ENCODE peak calls at places on chromosomes 11 and 22, in eight cellular contexts. J, H, N, F, S, C, U and W are unnamed samples.

GRCh38 chr22:17369553-17370035 is 334 bp downstream of the CECR2 start:
- DNase-seq in J (no peak), H (no peak), N (peak; percentile 54), F (no peak), S (peak; percentile 8), C (peak; percentile 82), U (no peak), W (peak; percentile 43)

GRCh38 chr11:85756401-85757200 is 54.3 kb downstream of the SYTL2 start:
- DNase-seq in J (no peak), H (no peak), N (no peak), F (no peak), S (no peak), C (no peak), U (no peak), W (no peak)

GRCh38 chr11:35260342-35260985 is 121.5 kb downstream of the CD44 start:
- DNase-seq in J (no peak), H (no peak), N (no peak), F (peak; percentile 79), S (peak; percentile 83), C (no peak), U (no peak), W (peak; percentile 68)

GRCh38 chr11:124899376-124900145 is 1.9 kb upstream of the ROBO4 start:
- DNase-seq in J (no peak), H (no peak), N (no peak), F (no peak), S (peak; percentile 53), C (no peak), U (peak; percentile 56), W (peak; percentile 18)

GRCh38 chr22:39518124-39518786 is 2.1 kb upstream of the ATF4 start:
- DNase-seq in J (no peak), H (no peak), N (no peak), F (no peak), S (peak; percentile 53), C (no peak), U (no peak), W (peak; percentile 56)

GRCh38 chr11:100445231-100445735 is 241.8 kb upstream of the ARHGAP42 start:
- DNase-seq in J (no peak), H (no peak), N (peak; percentile 28), F (no peak), S (no peak), C (no peak), U (peak; percentile 13), W (peak; percentile 23)

GRCh38 chr11:119589011-119589410 is 140.0 kb downstream of the NECTIN1 start:
- DNase-seq in J (no peak), H (no peak), N (no peak), F (no peak), S (no peak), C (no peak), U (no peak), W (no peak)

GRCh38 chr22:41074941-41075710 is 17.3 kb upstream of the EP300 start:
- DNase-seq in J (no peak), H (no peak), N (no peak), F (no peak), S (no peak), C (no peak), U (no peak), W (no peak)

GRCh38 chr11:67470337-67471002 is 1.4 kb upstream of the TMEM134 start:
- DNase-seq in J (no peak), H (no peak), N (no peak), F (no peak), S (no peak), C (no peak), U (no peak), W (no peak)

GRCh38 chr22:42887523-42888507 is 30.7 kb upstream of the ARFGAP3 start:
- DNase-seq in J (no peak), H (no peak), N (no peak), F (no peak), S (no peak), C (peak; percentile 80), U (no peak), W (no peak)

GRCh38 chr11:47348859-47349258 is 3.6 kb downstream of the MYBPC3 start:
- DNase-seq in J (no peak), H (no peak), N (no peak), F (peak; percentile 42), S (peak; percentile 59), C (no peak), U (no peak), W (peak; percentile 50)

GRCh38 chr11:61297341-61297740 is 2.2 kb upstream of the VWCE start:
- DNase-seq in J (no peak), H (no peak), N (no peak), F (no peak), S (no peak), C (no peak), U (no peak), W (no peak)

GRCh38 chr11:108934696-108935095 is 269.8 kb downstream of the DDX10 start:
- DNase-seq in J (no peak), H (no peak), N (no peak), F (no peak), S (no peak), C (no peak), U (no peak), W (no peak)

GRCh38 chr22:27697888-27698287 is 103.7 kb downstream of the MN1 start:
- DNase-seq in J (no peak), H (no peak), N (no peak), F (no peak), S (no peak), C (no peak), U (no peak), W (no peak)

GRCh38 chr11:1236316-1237127 is 13.7 kb downstream of the MUC5B start:
- DNase-seq in J (no peak), H (peak; percentile 57), N (peak; percentile 14), F (no peak), S (no peak), C (peak; percentile 53), U (no peak), W (no peak)

GRCh38 chr11:85603220-85603619 is 23.9 kb downstream of the DLG2 start:
- DNase-seq in J (no peak), H (no peak), N (no peak), F (no peak), S (no peak), C (no peak), U (no peak), W (no peak)

DNA sequence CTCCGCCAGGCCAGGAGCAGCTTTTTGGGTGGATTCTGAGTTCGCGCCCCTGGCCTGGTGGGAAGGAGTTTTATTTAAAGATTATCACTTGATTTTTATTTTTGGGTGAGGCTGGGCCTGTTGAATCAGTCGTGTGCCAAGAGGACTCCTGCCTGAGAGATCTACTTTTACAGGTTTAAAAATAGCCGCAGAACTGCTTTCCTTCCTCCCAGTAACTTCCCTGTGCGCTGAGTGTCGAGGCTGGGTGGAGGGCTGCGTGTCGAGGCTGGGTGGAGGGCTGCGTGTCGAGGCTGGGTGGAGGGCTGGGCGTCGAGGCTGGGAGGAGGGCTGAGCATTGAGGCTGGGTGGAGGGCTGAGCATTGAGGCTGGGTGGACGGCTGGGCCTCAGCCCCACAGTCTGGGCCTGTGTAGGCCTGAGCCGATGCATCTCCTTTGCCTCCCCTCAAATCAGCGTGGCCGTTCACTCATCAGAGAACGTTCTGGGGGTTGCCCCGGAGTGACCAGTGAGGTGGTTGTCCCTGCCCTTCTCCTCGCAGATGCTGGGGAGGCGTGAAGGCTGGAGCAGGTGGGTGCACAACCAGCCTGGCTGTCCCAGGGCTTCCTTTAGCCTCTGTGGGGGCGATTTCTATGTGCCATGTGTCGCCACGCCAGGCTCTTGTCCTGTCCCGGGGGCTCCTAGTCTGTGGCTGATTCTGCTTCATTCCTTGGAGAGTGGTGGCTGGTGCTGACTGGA is 30.1 kb downstream of the GRAMD4 start:
- DNase-seq in J (no peak), H (no peak), N (no peak), F (no peak), S (no peak), C (no peak), U (no peak), W (no peak)
- TF ChIP-seq CTCF in J (no peak), H (no peak), N (no peak), F (no peak), S (no peak), C (no peak), U (no peak), W (no peak)

GRCh38 chr22:46250783-46251125 is 661 bp upstream of the CDPF1 start:
- DNase-seq in J (no peak), H (no peak), N (no peak), F (no peak), S (no peak), C (no peak), U (no peak), W (no peak)

GRCh38 chr22:46251816-46252380 is 1.8 kb upstream of the CDPF1 start:
- DNase-seq in J (no peak), H (no peak), N (no peak), F (no peak), S (no peak), C (no peak), U (no peak), W (no peak)

GRCh38 chr22:46247443-46247975 is 2.6 kb downstream of the CDPF1 start:
- DNase-seq in J (no peak), H (no peak), N (no peak), F (no peak), S (no peak), C (no peak), U (no peak), W (no peak)

GRCh38 chr22:46250035-46250782 is at the start of gene CDPF1:
- DNase-seq in J (peak; percentile 87), H (peak; percentile 86), N (peak; percentile 95), F (peak; percentile 84), S (peak; percentile 95), C (peak; percentile 96), U (peak; percentile 87), W (peak; percentile 79)

DNA sequence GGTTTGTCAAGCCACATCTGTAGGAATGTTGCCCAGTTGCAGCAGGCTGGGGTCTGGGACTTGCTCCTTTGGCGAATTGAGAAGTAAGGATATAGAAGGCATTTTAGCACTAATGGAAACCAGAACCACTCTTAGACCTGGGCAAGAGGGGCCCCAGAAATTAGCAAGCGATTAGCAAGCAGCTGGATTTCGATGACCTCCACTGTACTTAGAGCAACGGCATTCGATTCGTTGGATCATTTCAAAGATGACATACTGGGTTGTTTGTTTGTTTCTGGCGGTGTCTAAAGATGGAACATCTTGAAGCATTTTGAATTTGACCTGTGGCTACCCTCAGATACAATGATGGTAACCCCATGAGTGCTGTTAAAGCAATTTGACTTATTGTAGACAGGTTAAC is 1.2 kb upstream of the CDPF1 start:
- DNase-seq in J (no peak), H (no peak), N (no peak), F (no peak), S (peak; percentile 20), C (no peak), U (no peak), W (no peak)
- H3K4me3 ChIP-seq in J (peak overlapping the region; percentile 70), H (peak overlapping the region; percentile 60), N (peak overlapping the region; percentile 91), F (peak overlapping the region; percentile 93), S (peak overlapping the region; percentile 86), C (peak overlapping the region; percentile 81), U (no peak overlapping the region), W (peak overlapping the region; percentile 83)

GRCh38 chr22:47705350-47705749 is 942.9 kb downstream of the TBC1D22A start:
- DNase-seq in J (no peak), H (no peak), N (no peak), F (no peak), S (no peak), C (no peak), U (no peak), W (no peak)
- TF ChIP-seq CTCF in J (no peak), H (no peak), N (no peak), F (no peak), S (no peak), C (no peak), U (no peak), W (no peak)

DNA sequence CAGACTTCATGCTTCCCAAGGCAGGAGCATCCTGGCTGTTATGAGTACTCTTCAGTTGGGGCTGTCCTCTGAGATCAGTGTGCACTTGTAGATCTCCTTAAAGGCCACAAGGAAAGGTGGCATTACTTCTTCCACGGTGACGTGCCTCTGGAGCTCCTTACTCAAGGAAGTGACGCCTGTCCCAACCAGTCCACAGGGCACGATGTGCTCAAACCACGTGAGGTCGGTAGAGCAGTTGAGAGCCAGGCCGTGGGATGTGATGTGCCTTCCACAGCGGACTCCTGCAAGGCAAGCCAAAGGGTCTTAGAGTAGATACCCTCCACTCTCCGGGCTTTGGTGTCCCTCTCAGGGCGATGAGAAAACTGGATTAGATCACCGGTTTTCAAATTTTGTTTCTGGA is 1.4 kb downstream of the LIPT2 start:
- DNase-seq in J (no peak), H (no peak), N (no peak), F (no peak), S (no peak), C (no peak), U (no peak), W (no peak)
- H3K4me3 ChIP-seq in J (no peak overlapping the region), H (no peak overlapping the region), N (no peak overlapping the region), F (no peak overlapping the region), S (peak overlapping the region; percentile 64), C (no peak overlapping the region), U (no peak overlapping the region), W (no peak overlapping the region)